ENCODE peak calls at places on chromosome 17, in nine cellular contexts. R, K, C, A, V, W, J, U and O are unnamed samples.

GRCh38 chr17:30363715-30364202 is 15.0 kb upstream of the CPD start:
- DNase-seq in R (no peak), K (peak), C (peak), A (peak), V (no peak), W (no peak), J (peak), U (peak), O (peak)

GRCh38 chr17:72162569-72162968 is 41.7 kb downstream of the SOX9 start:
- DNase-seq in R (no peak), K (no peak), C (no peak), A (no peak), V (no peak), W (no peak), J (no peak), U (no peak), O (no peak)

GRCh38 chr17:50191070-50192045 is 10.1 kb downstream of the COL1A1 start:
- DNase-seq in R (peak), K (no peak), C (no peak), A (no peak), V (no peak), W (no peak), J (no peak), U (peak), O (no peak)

GRCh38 chr17:63537991-63538692 is 12.1 kb upstream of the DCAF7 start:
- DNase-seq in R (no peak), K (peak), C (no peak), A (no peak), V (peak), W (no peak), J (no peak), U (no peak), O (no peak)

GRCh38 chr17:73646409-73647305 is 2.4 kb upstream of the SDK2 start:
- DNase-seq in R (no peak), K (peak), C (no peak), A (no peak), V (peak), W (no peak), J (no peak), U (no peak), O (no peak)

GRCh38 chr17:67194134-67194533 is 50.9 kb downstream of the HELZ start:
- DNase-seq in R (peak), K (no peak), C (peak), A (no peak), V (peak), W (no peak), J (no peak), U (peak), O (no peak)

GRCh38 chr17:49528966-49529365 is 33.9 kb downstream of the NGFR start:
- DNase-seq in R (no peak), K (no peak), C (no peak), A (no peak), V (no peak), W (no peak), J (no peak), U (no peak), O (no peak)

GRCh38 chr17:50943575-50943933 is 77.4 kb upstream of the TOB1 start:
- DNase-seq in R (no peak), K (peak), C (no peak), A (no peak), V (no peak), W (no peak), J (no peak), U (no peak), O (no peak)

GRCh38 chr17:82328994-82329507 is 4.5 kb downstream of the SECTM1 start:
- DNase-seq in R (no peak), K (peak), C (no peak), A (no peak), V (no peak), W (no peak), J (no peak), U (no peak), O (no peak)

GRCh38 chr17:80649672-80650338 is 105.2 kb downstream of the RPTOR start:
- DNase-seq in R (peak), K (no peak), C (peak), A (peak), V (peak), W (peak), J (no peak), U (peak), O (peak)

GRCh38 chr17:40321502-40322416 is 12.8 kb downstream of the RARA start:
- DNase-seq in R (no peak), K (peak), C (no peak), A (no peak), V (no peak), W (peak), J (no peak), U (no peak), O (no peak)

GRCh38 chr17:69335018-69335417 is 8.1 kb upstream of the ABCA5 start:
- DNase-seq in R (peak), K (no peak), C (peak), A (no peak), V (peak), W (no peak), J (peak), U (peak), O (peak)

GRCh38 chr17:5011928-5012327 is 14.2 kb downstream of the KIF1C start:
- DNase-seq in R (peak), K (no peak), C (peak), A (no peak), V (no peak), W (no peak), J (peak), U (peak), O (peak)

GRCh38 chr17:38415250-38416194 is 12.7 kb upstream of the ARHGAP23 start:
- DNase-seq in R (peak), K (peak), C (peak), A (no peak), V (peak), W (no peak), J (peak), U (peak), O (peak)

GRCh38 chr17:68973098-68973929 is 18.1 kb upstream of the ABCA8 start:
- DNase-seq in R (peak), K (no peak), C (peak), A (no peak), V (no peak), W (no peak), J (no peak), U (no peak), O (no peak)

GRCh38 chr17:4161560-4162221 is 18.7 kb downstream of the CYB5D2 start:
- DNase-seq in R (no peak), K (no peak), C (peak), A (no peak), V (peak), W (no peak), J (no peak), U (no peak), O (no peak)

GRCh38 chr17:75517277-75517865 is 1.0 kb downstream of the TSEN54 start:
- DNase-seq in R (no peak), K (peak), C (no peak), A (peak), V (peak), W (peak), J (peak), U (no peak), O (peak)

GRCh38 chr17:82370471-82371332 is 863 bp upstream of the UTS2R start:
- DNase-seq in R (no peak), K (no peak), C (no peak), A (no peak), V (no peak), W (no peak), J (peak), U (no peak), O (no peak)

GRCh38 chr17:82325286-82326180 is 8.0 kb downstream of the SECTM1 start:
- DNase-seq in R (no peak), K (peak), C (no peak), A (no peak), V (no peak), W (no peak), J (no peak), U (no peak), O (no peak)

GRCh38 chr17:36064142-36064541 is at the start of gene CCL18:
- DNase-seq in R (no peak), K (no peak), C (no peak), A (no peak), V (no peak), W (no peak), J (no peak), U (no peak), O (no peak)

GRCh38 chr17:45101883-45102811 is 30.2 kb downstream of the PLCD3 start:
- DNase-seq in R (no peak), K (no peak), C (no peak), A (no peak), V (no peak), W (no peak), J (no peak), U (no peak), O (peak)

GRCh38 chr17:4162775-4163498 is 19.9 kb downstream of the CYB5D2 start:
- DNase-seq in R (no peak), K (no peak), C (no peak), A (no peak), V (no peak), W (no peak), J (no peak), U (peak), O (no peak)

GRCh38 chr17:21039839-21040575 is 2.8 kb downstream of the USP22 start:
- DNase-seq in R (peak), K (no peak), C (peak), A (peak), V (peak), W (no peak), J (no peak), U (peak), O (peak)

GRCh38 chr17:60141111-60142018 is 8.4 kb upstream of the CA4 start:
- DNase-seq in R (no peak), K (no peak), C (peak), A (no peak), V (peak), W (no peak), J (no peak), U (peak), O (peak)
- H3K4me3 ChIP-seq in R (no peak), K (no peak), C (no peak), A (no peak), V (peak), W (no peak), J (no peak), U (no peak), O (no peak)

GRCh38 chr17:33227911-33228310 is 65.2 kb downstream of the ASIC2 start:
- DNase-seq in R (no peak), K (no peak), C (no peak), A (no peak), V (no peak), W (no peak), J (no peak), U (no peak), O (no peak)

GRCh38 chr17:33229028-33229427 is 64.1 kb downstream of the ASIC2 start:
- DNase-seq in R (no peak), K (no peak), C (no peak), A (no peak), V (no peak), W (no peak), J (no peak), U (no peak), O (no peak)

GRCh38 chr17:33225994-33226393 is 67.1 kb downstream of the ASIC2 start:
- DNase-seq in R (no peak), K (no peak), C (no peak), A (no peak), V (no peak), W (no peak), J (no peak), U (no peak), O (no peak)

GRCh38 chr17:33228548-33228947 is 64.5 kb downstream of the ASIC2 start:
- DNase-seq in R (no peak), K (no peak), C (no peak), A (no peak), V (no peak), W (no peak), J (no peak), U (no peak), O (no peak)

DNA sequence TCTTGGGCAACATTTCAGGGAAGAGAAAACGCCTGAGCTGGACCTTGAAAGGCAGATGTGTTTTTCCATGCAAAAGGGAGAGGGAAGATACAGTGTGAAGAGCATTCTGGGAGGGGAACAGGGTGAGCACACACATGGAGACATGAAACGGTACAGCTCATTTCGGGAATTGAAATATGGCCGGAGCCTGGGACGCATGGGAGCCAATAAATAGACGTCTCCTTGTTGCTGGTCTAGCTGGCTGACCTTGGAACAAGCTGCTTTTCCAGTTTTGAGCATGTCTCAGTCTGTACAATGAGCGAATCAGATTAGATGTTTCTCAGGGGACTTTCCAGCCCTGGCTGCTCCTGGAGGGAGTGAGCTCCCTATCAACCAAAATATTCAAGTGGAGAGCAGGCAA is 63.6 kb downstream of the ASIC2 start:
- DNase-seq in R (no peak), K (no peak), C (no peak), A (no peak), V (no peak), W (no peak), J (no peak), U (no peak), O (peak)
- TF ChIP-seq CTCF in R (no peak), K (no peak), C (no peak), A (no peak), V (no peak), W (no peak), J (no peak), U (no peak), O (no peak)

DNA sequence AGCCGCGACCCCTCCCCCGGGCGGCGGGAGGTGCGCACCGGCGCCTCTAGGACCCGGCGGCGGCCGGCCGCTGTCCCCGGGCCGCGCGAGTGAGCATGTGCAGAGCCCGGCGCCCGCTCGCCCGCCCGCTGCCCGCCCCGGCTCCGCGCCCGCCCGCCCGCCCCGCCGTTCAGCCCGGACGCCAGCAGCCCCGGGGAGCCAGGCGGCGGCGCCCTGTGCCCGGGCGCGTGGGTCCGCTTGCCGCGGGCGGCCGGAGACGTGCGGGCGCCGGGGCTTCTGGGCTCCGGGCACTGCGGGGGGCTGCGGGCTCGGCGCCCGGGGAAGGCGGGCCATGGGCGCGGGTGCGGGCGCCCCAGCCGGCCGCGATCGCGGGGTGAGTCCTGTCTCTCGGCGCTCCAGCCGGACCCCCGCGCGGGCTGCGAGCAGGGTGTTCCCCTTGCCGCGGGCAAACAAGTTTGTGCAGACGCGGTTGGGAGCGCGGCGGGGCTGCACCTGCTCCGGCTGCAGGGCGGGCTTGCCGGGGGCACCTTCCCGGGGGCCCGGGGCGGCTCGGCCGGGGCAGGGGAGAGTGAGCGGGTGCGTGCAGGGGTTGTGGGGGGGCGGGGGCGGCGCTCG is at the start of gene WSCD1:
- DNase-seq in R (no peak), K (no peak), C (no peak), A (no peak), V (peak), W (no peak), J (no peak), U (no peak), O (no peak)
- H3K4me3 ChIP-seq in R (peak), K (peak), C (no peak), A (peak), V (peak), W (peak), J (no peak), U (no peak), O (no peak)

DNA sequence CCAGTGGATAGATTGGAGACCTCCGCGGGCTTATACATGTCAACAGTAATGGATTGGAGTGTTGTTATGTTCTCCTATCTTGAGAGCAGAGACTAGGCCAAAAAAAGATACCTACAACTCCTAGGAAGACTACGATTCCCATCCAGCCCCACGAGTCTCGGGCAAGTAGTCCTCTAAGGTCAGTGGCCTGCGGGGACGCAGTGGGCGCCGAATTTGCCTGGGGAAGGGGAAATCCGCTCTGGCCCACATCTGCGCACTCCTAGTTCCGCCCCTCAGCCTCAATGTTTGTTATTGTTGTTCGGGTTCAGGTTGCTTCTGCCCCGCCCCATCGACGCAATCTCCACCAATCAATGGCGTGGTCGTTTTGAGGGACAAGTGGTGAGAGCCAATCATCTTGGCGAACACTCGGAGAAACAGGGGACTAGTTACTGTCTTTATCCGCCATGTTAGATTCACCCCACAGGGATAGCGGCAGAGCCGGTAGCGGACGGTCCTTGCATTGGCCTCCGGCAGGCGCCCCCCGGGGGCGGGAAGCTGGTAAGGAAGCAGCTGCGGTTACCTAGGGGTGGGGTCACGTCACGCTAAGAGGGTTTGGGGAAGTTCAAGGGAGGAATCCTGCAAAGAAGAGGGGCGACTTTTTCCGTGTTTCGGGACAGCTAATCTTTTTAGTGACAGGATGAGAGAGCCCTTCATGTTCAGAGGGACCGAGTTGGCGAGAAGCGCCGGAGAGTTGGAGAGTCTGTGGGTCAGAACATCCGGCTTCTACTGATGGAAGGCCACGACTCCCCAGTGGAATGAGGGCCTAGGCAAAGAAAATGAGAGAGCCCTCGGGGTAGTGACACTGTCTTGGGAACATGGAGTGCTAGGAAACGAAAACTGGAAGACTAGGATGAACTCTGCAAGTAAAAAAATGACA is at the start of gene NBR1:
- DNase-seq in R (peak), K (peak), C (peak), A (peak), V (peak), W (peak), J (peak), U (peak), O (peak)
- TF ChIP-seq CTCF in R (peak), K (peak), C (peak), A (no peak), V (peak), W (no peak), J (peak), U (peak), O (no peak)

DNA sequence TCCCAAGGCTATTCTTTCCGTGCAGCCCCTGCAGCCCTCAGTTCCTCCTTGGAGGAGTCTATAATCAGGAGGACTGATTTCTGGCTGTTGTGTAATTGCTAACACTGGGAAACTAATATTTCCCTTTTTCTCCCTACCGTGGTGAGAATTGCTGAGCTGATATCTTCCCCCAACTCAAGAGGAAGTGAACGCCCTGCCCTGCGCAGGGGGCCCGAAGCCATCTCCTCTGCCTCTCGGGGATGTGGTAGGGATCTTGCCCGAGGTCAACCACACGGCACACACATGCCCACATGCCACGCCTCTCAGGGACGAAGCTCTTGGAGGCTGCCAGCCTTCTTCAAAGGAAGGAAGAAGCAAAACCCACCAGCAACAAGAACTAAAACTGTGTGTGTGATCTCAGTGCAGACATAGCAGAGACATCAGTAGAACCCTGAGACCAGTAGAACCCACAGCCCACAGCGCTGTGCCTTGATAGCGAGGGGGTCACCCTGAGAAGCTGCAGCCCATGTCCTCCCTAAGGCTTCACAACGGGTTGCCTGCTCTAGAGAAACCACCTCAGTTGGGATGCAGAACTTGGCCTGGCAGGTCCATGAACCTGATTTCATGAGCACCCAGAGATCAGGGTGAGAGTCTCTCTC is 8.9 kb upstream of the ULK2 start:
- DNase-seq in R (no peak), K (peak), C (no peak), A (peak), V (no peak), W (peak), J (no peak), U (no peak), O (no peak)
- H3K4me3 ChIP-seq in R (no peak), K (no peak), C (no peak), A (peak), V (no peak), W (no peak), J (no peak), U (no peak), O (no peak)

DNA sequence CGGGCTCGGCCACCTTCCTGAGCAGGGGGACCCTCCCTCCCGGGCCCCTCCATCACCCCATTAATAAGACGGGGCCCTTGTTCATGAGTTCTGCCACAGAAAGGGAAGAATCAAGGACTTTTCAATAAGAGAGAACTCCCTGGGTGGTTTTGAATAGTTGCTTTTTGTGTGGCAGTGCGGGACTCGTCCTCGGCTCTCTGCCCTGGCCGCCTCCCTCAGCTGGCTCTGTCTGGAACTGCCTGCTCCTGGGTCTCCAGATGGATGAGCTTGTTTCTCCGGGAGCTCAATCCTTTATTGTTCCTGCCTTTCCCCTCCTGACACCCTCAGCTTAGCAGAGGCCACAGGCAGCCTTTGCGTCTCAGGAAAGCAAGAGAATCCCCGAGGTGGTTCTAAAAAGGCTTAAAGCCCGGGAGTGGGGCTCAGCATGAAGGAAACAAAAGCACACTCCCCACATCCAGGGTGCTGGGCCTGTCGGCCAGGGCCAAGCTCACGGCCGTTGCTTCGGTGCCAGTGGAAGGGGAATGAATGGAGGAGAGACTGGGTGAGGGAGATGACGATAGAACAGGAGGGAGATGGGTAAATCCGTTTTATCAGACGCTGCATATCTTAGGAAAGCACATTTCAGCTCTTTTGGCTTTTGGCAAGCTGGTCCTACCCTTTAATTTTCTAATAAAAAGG is 60.2 kb downstream of the RAI1 start:
- DNase-seq in R (peak), K (no peak), C (peak), A (no peak), V (peak), W (no peak), J (no peak), U (no peak), O (no peak)
- TF ChIP-seq CTCF in R (peak), K (no peak), C (peak), A (no peak), V (peak), W (no peak), J (no peak), U (peak), O (peak)